ENCODE peak calls at places on chromosomes 16 and 17, in four cellular contexts. I is fibroblast of gingiva, T is T follicular helper cell, Q is fibroblast of lung. W is an unnamed sample.

GRCh38 chr17:40122466-40122943 is 734 bp downstream of the MSL1 start:
- DNase-seq in I (no peak), T (no peak), Q (peak), W (no peak)

GRCh38 chr17:7839890-7840260 is 5.9 kb downstream of the KDM6B start:
- DNase-seq in I (peak), T (no peak), Q (peak), W (no peak)

GRCh38 chr17:37557482-37557881 is 51.7 kb downstream of the SYNRG start:
- DNase-seq in I (no peak), T (no peak), Q (no peak), W (no peak)

GRCh38 chr17:65743313-65743665 is 181.8 kb upstream of the AXIN2 start:
- DNase-seq in I (peak), T (no peak), Q (peak), W (peak)

GRCh38 chr17:78484300-78485159 is 92.7 kb downstream of the DNAH17 start:
- DNase-seq in I (no peak), T (peak), Q (no peak), W (peak)

GRCh38 chr17:29958947-29959657 is 17.7 kb downstream of the EFCAB5 start:
- DNase-seq in I (no peak), T (no peak), Q (no peak), W (no peak)

GRCh38 chr16:58509256-58510096 is 5.8 kb upstream of the SETD6 start:
- DNase-seq in I (no peak), T (no peak), Q (no peak), W (no peak)

GRCh38 chr17:49890077-49890821 is 42.4 kb upstream of the TAC4 start:
- DNase-seq in I (no peak), T (no peak), Q (no peak), W (no peak)

GRCh38 chr17:55241097-55241496 is 23.7 kb upstream of the HLF start:
- DNase-seq in I (no peak), T (no peak), Q (no peak), W (no peak)

GRCh38 chr17:74920679-74921044 is 2.4 kb downstream of the USH1G start:
- DNase-seq in I (no peak), T (no peak), Q (no peak), W (no peak)